ENCODE peak calls at places on chromosomes 7 and 10, in seven cellular contexts. C is SK-N-SH, B is H1, P is IMR-90, U is colonic mucosa, D is mesendoderm, T is GM23248. H is an unnamed sample.

GRCh38 chr7:152925412-152926147 is 166.0 kb downstream of the ACTR3B start:
- DNase-seq in C (peak; percentile 83), P (no peak), D (peak; percentile 74), U (no peak), B (peak; percentile 58), T (no peak), H (no peak)

GRCh38 chr10:107653832-107654287 is 489.4 kb upstream of the SORCS1 start:
- DNase-seq in U (peak; percentile 34), C (no peak), B (no peak), T (peak; percentile 78), P (peak; percentile 5), D (no peak), H (no peak)

GRCh38 chr7:158740013-158740656 is 35.5 kb upstream of the NCAPG2 start:
- DNase-seq in T (peak; percentile 77), U (no peak), P (peak; percentile 91), D (no peak), C (no peak), B (peak; percentile 40), H (no peak)

GRCh38 chr10:114544045-114544659 is 113.9 kb downstream of the ABLIM1 start:
- DNase-seq in P (no peak), U (peak; percentile 62), T (no peak), B (no peak), D (no peak), C (no peak), H (no peak)

GRCh38 chr7:117110480-117111315 is 157.4 kb downstream of the ST7 start:
- DNase-seq in U (no peak), B (no peak), D (no peak), P (no peak), C (peak; percentile 80), T (no peak), H (no peak)

GRCh38 chr10:14801693-14802092 is 27.0 kb upstream of the FAM107B start:
- DNase-seq in P (no peak), T (no peak), C (peak; percentile 54), D (peak; percentile 5), U (no peak), B (no peak), H (no peak)

GRCh38 chr10:46251857-46252847 is 34.6 kb upstream of the ANTXRL start:
- DNase-seq in C (no peak), U (peak; percentile 14), P (no peak), B (peak; percentile 44), D (no peak), T (no peak), H (no peak)

GRCh38 chr7:20514364-20514763 is 101.1 kb upstream of the ABCB5 start:
- DNase-seq in B (no peak), T (peak; percentile 25), P (no peak), U (no peak), D (no peak), C (peak; percentile 58), H (peak; percentile 88)

GRCh38 chr7:129843982-129844840 is 108.5 kb downstream of the UBE2H start:
- DNase-seq in P (no peak), D (peak; percentile 44), C (no peak), U (no peak), T (peak; percentile 21), B (no peak), H (no peak)

GRCh38 chr7:149761307-149761706 is 12.1 kb downstream of the ZNF467 start:
- DNase-seq in U (no peak), D (no peak), B (no peak), C (no peak), T (no peak), P (no peak), H (no peak)
- H3K4me3 ChIP-seq in U (no peak overlapping the region), D (no peak overlapping the region), B (no peak overlapping the region), C (no peak overlapping the region), T (no peak overlapping the region), P (no peak overlapping the region), H (no peak overlapping the region)

DNA sequence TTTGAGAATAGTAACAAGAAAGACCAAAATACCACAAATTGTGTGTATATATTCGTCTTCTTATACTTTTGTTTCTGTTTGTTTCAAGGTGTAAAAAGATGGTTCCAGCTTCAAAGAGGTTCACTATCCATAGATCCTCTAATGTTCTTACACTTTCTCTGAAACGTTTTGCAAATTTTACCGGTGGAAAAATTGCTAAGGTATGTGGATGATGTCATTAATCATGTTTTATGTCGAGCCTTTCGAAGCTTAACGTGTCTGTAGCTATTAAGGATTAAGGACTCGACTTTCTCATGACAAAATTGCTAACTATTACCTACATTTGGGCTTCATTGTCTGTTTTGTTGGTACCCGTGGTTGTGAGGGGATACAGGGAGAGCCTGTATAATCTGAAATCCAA is 112.8 kb downstream of the ANKRD61 start:
- DNase-seq in B (no peak), P (no peak), C (no peak), T (no peak), U (no peak), D (no peak), H (no peak)
- H3K36me3 ChIP-seq in B (peaks cover 45% of the 10 kb centered on the region), P (peaks cover 51% of the 10 kb centered on the region), C (peaks cover 71% of the 10 kb centered on the region), T (peaks cover 49% of the 10 kb centered on the region), U (peaks cover 7% of the 10 kb centered on the region), D (peaks cover 9% of the 10 kb centered on the region), H (peaks cover 74% of the 10 kb centered on the region)

GRCh38 chr7:105765846-105766245 is 110.6 kb downstream of the ATXN7L1 start:
- DNase-seq in P (no peak), B (no peak), U (no peak), D (no peak), T (no peak), C (no peak), H (no peak)
- H3K9ac ChIP-seq in P (no peak overlapping the region), B (no peak overlapping the region), U (no peak overlapping the region), D (no peak overlapping the region), T (no peak overlapping the region), C (no peak overlapping the region), H (no peak overlapping the region)

GRCh38 chr7:142801601-142802295 is 31.0 kb downstream of the PRSS2 start:
- DNase-seq in T (no peak), D (no peak), B (no peak), P (no peak), U (no peak), C (no peak), H (no peak)

GRCh38 chr7:142803901-142804300 is 33.1 kb downstream of the PRSS2 start:
- DNase-seq in U (no peak), C (no peak), P (no peak), D (no peak), B (no peak), T (no peak), H (no peak)

GRCh38 chr7:142800699-142801260 is 30.0 kb downstream of the PRSS2 start:
- DNase-seq in U (no peak), T (no peak), B (no peak), C (no peak), D (no peak), P (no peak), H (no peak)

GRCh38 chr7:142800103-142800502 is 29.3 kb downstream of the PRSS2 start:
- DNase-seq in T (no peak), D (no peak), C (no peak), P (no peak), B (no peak), U (no peak), H (no peak)

GRCh38 chr7:142802301-142802700 is 31.5 kb downstream of the PRSS2 start:
- DNase-seq in B (no peak), D (no peak), C (no peak), U (no peak), T (no peak), P (no peak), H (no peak)
- H3K4me3 ChIP-seq in B (no peak overlapping the region), D (no peak overlapping the region), C (no peak overlapping the region), U (no peak overlapping the region), T (no peak overlapping the region), P (no peak overlapping the region), H (no peak overlapping the region)

DNA sequence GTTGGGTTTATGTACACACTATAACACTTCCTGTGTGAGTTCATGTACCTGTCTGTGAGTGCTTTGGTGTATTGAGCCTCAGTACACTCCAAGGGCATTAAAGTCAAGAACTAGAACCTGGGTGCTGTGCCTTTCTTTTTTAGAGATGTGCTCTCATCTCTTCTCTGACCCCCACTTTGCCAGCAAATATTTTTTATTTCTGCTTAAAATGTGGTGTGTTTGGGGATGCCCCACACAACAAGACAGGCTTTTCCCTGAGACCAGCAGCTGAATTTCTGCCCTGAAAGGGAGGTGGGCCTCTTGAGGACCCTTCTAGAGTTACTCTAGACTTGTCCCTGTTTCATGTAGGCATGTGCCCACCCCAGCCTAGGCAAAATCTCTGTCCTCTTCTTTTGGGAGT is 14.3 kb downstream of the KCTD7 start:
- DNase-seq in C (no peak), B (no peak), D (no peak), P (no peak), T (no peak), U (no peak), H (no peak)
- H3K36me3 ChIP-seq in C (peaks cover 60% of the 10 kb centered on the region), B (peaks cover 12% of the 10 kb centered on the region), D (peaks cover 6% of the 10 kb centered on the region), P (peaks cover 62% of the 10 kb centered on the region), T (peaks cover 45% of the 10 kb centered on the region), U (peaks cover 12% of the 10 kb centered on the region), H (peaks cover 37% of the 10 kb centered on the region)

GRCh38 chr7:18293759-18294158 is 201.8 kb upstream of the HDAC9 start:
- DNase-seq in U (no peak), C (no peak), D (no peak), B (no peak), T (no peak), P (no peak), H (no peak)
- H3K9ac ChIP-seq in U (no peak overlapping the region), C (no peak overlapping the region), D (no peak overlapping the region), B (no peak overlapping the region), T (no peak overlapping the region), P (no peak overlapping the region), H (no peak overlapping the region)

H was measured in SK-N-MC.